ENCODE peak calls at places on chromosomes 3 and 15, in nine cellular contexts. T, G, W, H, F, D, K, P and Q are unnamed samples. For H3K9me3, the result is how much of the 10 kb centered on the place peaks cover.

GRCh38 chr15:77187751-77188464 is 117.0 kb upstream of the TSPAN3 start:
- DNase-seq in T (no peak), G (peak), W (no peak), H (peak), F (no peak), D (peak), K (no peak), P (no peak), Q (no peak)

GRCh38 chr15:80890341-80890972 is 99.2 kb downstream of the MESD start:
- DNase-seq in T (no peak), G (no peak), W (no peak), H (no peak), F (no peak), D (no peak), K (no peak), P (no peak), Q (no peak)

GRCh38 chr3:186365202-186365974 is 3.4 kb upstream of the DGKG start:
- DNase-seq in T (peak), G (no peak), W (no peak), H (peak), F (no peak), D (no peak), K (peak), P (no peak), Q (no peak)

GRCh38 chr15:68809517-68809916 is 11.2 kb downstream of the ANP32A start:
- DNase-seq in T (no peak), G (no peak), W (no peak), H (no peak), F (no peak), D (no peak), K (no peak), P (no peak), Q (no peak)

GRCh38 chr3:16064660-16065414 is 109.6 kb upstream of the GALNT15 start:
- DNase-seq in T (peak), G (peak), W (peak), H (peak), F (no peak), D (peak), K (peak), P (no peak), Q (no peak)

GRCh38 chr3:71838406-71838805 is 53.5 kb upstream of the PROK2 start:
- DNase-seq in T (no peak), G (no peak), W (no peak), H (no peak), F (no peak), D (no peak), K (no peak), P (no peak), Q (no peak)

GRCh38 chr15:43169888-43170287 is 15.3 kb upstream of the CCNDBP1 start:
- DNase-seq in T (no peak), G (no peak), W (no peak), H (no peak), F (no peak), D (no peak), K (no peak), P (no peak), Q (no peak)

GRCh38 chr3:159830523-159831151 is 158.0 kb upstream of the IL12A start:
- DNase-seq in T (no peak), G (no peak), W (no peak), H (no peak), F (no peak), D (no peak), K (no peak), P (no peak), Q (no peak)

GRCh38 chr15:55816017-55816416 is 73.1 kb upstream of the PRTG start:
- DNase-seq in T (no peak), G (no peak), W (no peak), H (no peak), F (no peak), D (no peak), K (no peak), P (no peak), Q (no peak)

GRCh38 chr3:164306042-164306441 is 772.3 kb downstream of the SI start:
- DNase-seq in T (no peak), G (no peak), W (no peak), H (no peak), F (no peak), D (peak), K (no peak), P (no peak), Q (no peak)

GRCh38 chr3:45816544-45816943 is 20.2 kb upstream of the SLC6A20 start:
- DNase-seq in T (no peak), G (no peak), W (no peak), H (no peak), F (no peak), D (no peak), K (no peak), P (no peak), Q (no peak)

GRCh38 chr3:106305882-106306445 is 437.2 kb upstream of the CBLB start:
- DNase-seq in T (no peak), G (no peak), W (no peak), H (no peak), F (no peak), D (no peak), K (no peak), P (no peak), Q (no peak)

GRCh38 chr3:5162102-5162501 is 25.4 kb upstream of the EDEM1 start:
- DNase-seq in T (no peak), G (no peak), W (no peak), H (no peak), F (no peak), D (no peak), K (no peak), P (no peak), Q (no peak)

GRCh38 chr3:101379695-101380376 is 59.5 kb upstream of the IMPG2 start:
- DNase-seq in T (no peak), G (no peak), W (no peak), H (no peak), F (no peak), D (no peak), K (no peak), P (no peak), Q (peak)

GRCh38 chr3:172341482-172342059 is 106.7 kb downstream of the GHSR start:
- DNase-seq in T (no peak), G (peak), W (peak), H (no peak), F (no peak), D (no peak), K (no peak), P (no peak), Q (peak)

GRCh38 chr3:136817448-136817847 is 1.5 kb upstream of the SLC35G2 start:
- DNase-seq in T (no peak), G (no peak), W (no peak), H (no peak), F (no peak), D (no peak), K (no peak), P (no peak), Q (no peak)

GRCh38 chr3:56754753-56755365 is 46.9 kb downstream of the ARHGEF3 start:
- DNase-seq in T (no peak), G (no peak), W (no peak), H (no peak), F (peak), D (no peak), K (no peak), P (no peak), Q (peak)
- H3K4me3 ChIP-seq in T (no peak), G (no peak), W (no peak), H (no peak), F (peak), D (no peak), K (no peak), P (no peak), Q (peak)

DNA sequence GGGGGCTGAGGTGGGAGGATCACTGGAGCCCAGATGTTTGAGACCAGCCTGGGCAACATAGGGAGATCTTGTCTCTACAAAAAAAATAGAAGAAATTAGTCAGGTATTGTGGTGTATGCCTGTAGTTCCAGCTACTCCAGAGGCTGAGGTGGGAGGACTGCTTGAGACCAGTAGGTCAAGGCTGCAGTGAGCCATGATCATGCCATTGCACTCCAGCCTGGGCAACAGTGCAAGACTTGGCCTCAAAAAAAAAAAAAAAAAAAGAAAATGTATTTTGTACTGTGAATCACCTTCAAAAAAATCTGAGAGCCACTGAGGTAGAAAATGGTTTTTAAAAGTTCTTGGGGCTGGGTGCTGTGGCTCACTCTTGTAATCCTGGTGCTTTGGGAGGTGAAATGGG is 4.6 kb downstream of the SNX4 start:
- DNase-seq in T (no peak), G (no peak), W (no peak), H (no peak), F (no peak), D (no peak), K (no peak), P (no peak), Q (no peak)
- H3K9me3 ChIP-seq in T (under half), G (under half), W (under half), H (under half), F (under half), D (under half), K (under half), P (under half), Q (under half)

GRCh38 chr3:31962801-31963205 is 18.3 kb downstream of the OSBPL10 start:
- DNase-seq in T (no peak), G (no peak), W (peak), H (no peak), F (no peak), D (no peak), K (no peak), P (no peak), Q (no peak)

GRCh38 chr3:31968927-31969418 is 12.1 kb downstream of the OSBPL10 start:
- DNase-seq in T (no peak), G (no peak), W (peak), H (no peak), F (no peak), D (peak), K (no peak), P (no peak), Q (no peak)

GRCh38 chr3:31968391-31968926 is 12.6 kb downstream of the OSBPL10 start:
- DNase-seq in T (no peak), G (no peak), W (peak), H (no peak), F (no peak), D (no peak), K (no peak), P (no peak), Q (no peak)

GRCh38 chr3:31971607-31972006 is 9.5 kb downstream of the OSBPL10 start:
- DNase-seq in T (no peak), G (no peak), W (no peak), H (no peak), F (no peak), D (no peak), K (no peak), P (no peak), Q (no peak)

GRCh38 chr3:31966978-31967592 is 14.0 kb downstream of the OSBPL10 start:
- DNase-seq in T (no peak), G (no peak), W (no peak), H (no peak), F (no peak), D (no peak), K (no peak), P (no peak), Q (no peak)
- H3K4me3 ChIP-seq in T (no peak), G (no peak), W (no peak), H (no peak), F (no peak), D (no peak), K (no peak), P (no peak), Q (no peak)

DNA sequence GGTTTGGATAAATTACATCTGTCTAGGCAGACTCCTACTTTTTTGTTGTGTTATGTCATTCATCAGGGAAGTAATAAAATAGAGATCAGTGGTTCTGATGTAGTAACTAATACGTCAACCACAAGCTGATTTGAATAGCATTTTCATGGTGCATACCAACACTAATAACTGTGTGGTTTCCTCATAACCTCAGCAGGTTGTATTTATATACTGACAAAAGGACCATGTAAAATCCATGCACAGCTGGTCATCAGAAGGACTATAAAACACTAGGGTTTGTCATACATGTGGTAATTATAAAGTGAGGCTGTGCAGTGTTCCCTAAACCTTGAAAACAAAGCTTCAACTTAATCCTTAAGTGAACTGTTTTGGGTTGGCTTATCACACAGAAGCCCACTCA is 216.8 kb upstream of the RBMS3 start:
- DNase-seq in T (no peak), G (no peak), W (no peak), H (no peak), F (no peak), D (no peak), K (no peak), P (no peak), Q (no peak)
- H3K9me3 ChIP-seq in T (under half), G (under half), W (under half), H (under half), F (under half), D (under half), K (under half), P (under half), Q (under half)

GRCh38 chr3:81048058-81048665 is 713.3 kb downstream of the GBE1 start:
- DNase-seq in T (peak), G (no peak), W (no peak), H (no peak), F (no peak), D (no peak), K (no peak), P (no peak), Q (no peak)
- H3K4me3 ChIP-seq in T (no peak), G (no peak), W (no peak), H (no peak), F (no peak), D (no peak), K (no peak), P (no peak), Q (no peak)

GRCh38 chr15:46580487-46580886 is 945.7 kb downstream of the SQOR start:
- DNase-seq in T (no peak), G (no peak), W (no peak), H (no peak), F (no peak), D (no peak), K (no peak), P (no peak), Q (no peak)
- H3K9me3 ChIP-seq in T (under half), G (under half), W (under half), H (under half), F (under half), D (under half), K (under half), P (under half), Q (under half)

GRCh38 chr15:25067725-25068309 is 113.0 kb downstream of the SNRPN start:
- DNase-seq in T (no peak), G (no peak), W (no peak), H (no peak), F (no peak), D (no peak), K (peak), P (no peak), Q (no peak)

GRCh38 chr15:25065286-25065685 is 110.5 kb downstream of the SNRPN start:
- DNase-seq in T (no peak), G (no peak), W (no peak), H (no peak), F (no peak), D (no peak), K (peak), P (no peak), Q (no peak)

GRCh38 chr15:25065876-25066275 is 111.1 kb downstream of the SNRPN start:
- DNase-seq in T (no peak), G (no peak), W (no peak), H (no peak), F (no peak), D (no peak), K (peak), P (no peak), Q (no peak)

GRCh38 chr15:25068696-25069095 is 113.9 kb downstream of the SNRPN start:
- DNase-seq in T (no peak), G (no peak), W (no peak), H (no peak), F (no peak), D (no peak), K (peak), P (no peak), Q (no peak)

GRCh38 chr15:25066708-25067107 is 111.9 kb downstream of the SNRPN start:
- DNase-seq in T (no peak), G (no peak), W (no peak), H (no peak), F (no peak), D (no peak), K (peak), P (no peak), Q (no peak)
- H3K4me3 ChIP-seq in T (no peak), G (no peak), W (no peak), H (no peak), F (no peak), D (no peak), K (no peak), P (no peak), Q (no peak)

GRCh38 chr15:26314577-26314976 is 451.4 kb upstream of the ATP10A start:
- DNase-seq in T (no peak), G (no peak), W (no peak), H (no peak), F (no peak), D (no peak), K (no peak), P (no peak), Q (no peak)

DNA sequence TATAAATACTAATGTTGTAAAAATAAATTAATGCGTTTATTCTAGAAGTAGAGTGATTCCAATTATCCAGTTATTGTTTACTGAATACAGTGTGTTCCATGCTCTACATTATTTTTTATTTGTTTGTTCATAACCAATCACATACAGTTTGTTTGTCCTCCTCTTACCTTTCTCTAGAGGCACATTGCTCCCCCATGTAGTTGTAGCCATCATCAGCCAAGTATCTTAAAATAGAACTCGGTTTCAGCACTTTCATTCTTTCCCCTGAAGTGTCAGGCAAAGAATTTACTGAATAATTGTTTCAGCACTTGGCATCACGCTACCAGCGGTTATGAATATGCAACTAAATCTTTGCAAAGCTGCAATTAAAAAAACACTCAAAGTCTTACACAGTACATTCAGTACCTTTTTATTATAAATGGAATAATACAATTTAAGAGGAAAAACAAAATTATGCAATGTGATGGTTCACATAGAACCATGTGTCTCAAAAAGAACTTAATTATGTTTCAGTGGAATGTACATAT is 448.6 kb upstream of the ATP10A start:
- DNase-seq in T (no peak), G (no peak), W (no peak), H (no peak), F (no peak), D (no peak), K (no peak), P (no peak), Q (no peak)
- H3K9me3 ChIP-seq in T (under half), G (under half), W (under half), H (under half), F (under half), D (under half), K (under half), P (under half), Q (under half)